ENCODE peak calls at places on chromosome 22, in five cellular contexts. L, F, R, K and Y are unnamed samples.
A peak's percentile ranks its signal among the peaks of the same experiment; 100 is the strongest.

GRCh38 chr22:42664976-42665831 is 16.0 kb upstream of the CYB5R3 start:
- DNase-seq in L (no peak), F (no peak), R (no peak), K (no peak), Y (no peak)

GRCh38 chr22:38943181-38943580 is 14.2 kb upstream of the APOBEC3A start:
- DNase-seq in L (no peak), F (no peak), R (peak; percentile 61), K (no peak), Y (no peak)

GRCh38 chr22:41290262-41291221 is 4.6 kb upstream of the RANGAP1 start:
- DNase-seq in L (no peak), F (peak; percentile 63), R (no peak), K (peak; percentile 82), Y (peak; percentile 59)

GRCh38 chr22:28229566-28230483 is 310.8 kb upstream of the PITPNB start:
- DNase-seq in L (no peak), F (peak; percentile 80), R (no peak), K (no peak), Y (no peak)

GRCh38 chr22:29152045-29152380 is 53.7 kb upstream of the EMID1 start:
- DNase-seq in L (no peak), F (no peak), R (no peak), K (no peak), Y (no peak)

GRCh38 chr22:36234919-36235318 is 4.4 kb downstream of the APOL2 start:
- DNase-seq in L (no peak), F (no peak), R (no peak), K (no peak), Y (no peak)

GRCh38 chr22:41598081-41598480 is 8.4 kb upstream of the PMM1 start:
- DNase-seq in L (no peak), F (peak; percentile 82), R (no peak), K (no peak), Y (no peak)

GRCh38 chr22:23023294-23023693 is 47.0 kb upstream of the GNAZ start:
- DNase-seq in L (peak; percentile 29), F (no peak), R (no peak), K (no peak), Y (no peak)

GRCh38 chr22:32478994-32479393 is 4.4 kb downstream of the FBXO7 start:
- DNase-seq in L (no peak), F (peak; percentile 59), R (no peak), K (no peak), Y (no peak)

GRCh38 chr22:40782521-40782920 is 36.6 kb downstream of the SLC25A17 start:
- DNase-seq in L (no peak), F (no peak), R (no peak), K (no peak), Y (no peak)

GRCh38 chr22:36286096-36286957 is 33.4 kb downstream of the APOL1 start:
- DNase-seq in L (peak; percentile 96), F (peak; percentile 81), R (peak; percentile 74), K (peak; percentile 16), Y (peak; percentile 20)

GRCh38 chr22:23306438-23306921 is 126.2 kb downstream of the BCR start:
- DNase-seq in L (peak; percentile 39), F (peak; percentile 63), R (no peak), K (no peak), Y (peak; percentile 16)

GRCh38 chr22:39574779-39575551 is 4.4 kb downstream of the CACNA1I start:
- DNase-seq in L (no peak), F (peak; percentile 93), R (peak; percentile 19), K (peak; percentile 15), Y (peak; percentile 21)

GRCh38 chr22:49586244-49586748 is 241.4 kb downstream of the BRD1 start:
- DNase-seq in L (no peak), F (peak; percentile 4), R (no peak), K (no peak), Y (no peak)

GRCh38 chr22:49585695-49586243 is 241.9 kb downstream of the BRD1 start:
- DNase-seq in L (no peak), F (no peak), R (no peak), K (no peak), Y (no peak)

GRCh38 chr22:49587421-49587820 is 240.3 kb downstream of the BRD1 start:
- DNase-seq in L (no peak), F (no peak), R (no peak), K (no peak), Y (no peak)

GRCh38 chr22:49587987-49588386 is 239.7 kb downstream of the BRD1 start:
- DNase-seq in L (no peak), F (no peak), R (no peak), K (no peak), Y (no peak)

GRCh38 chr22:49586873-49587272 is 240.8 kb downstream of the BRD1 start:
- DNase-seq in L (no peak), F (no peak), R (no peak), K (no peak), Y (no peak)
- TF ChIP-seq CTCF in L (no peak), F (no peak), R (no peak), K (no peak), Y (no peak)

DNA sequence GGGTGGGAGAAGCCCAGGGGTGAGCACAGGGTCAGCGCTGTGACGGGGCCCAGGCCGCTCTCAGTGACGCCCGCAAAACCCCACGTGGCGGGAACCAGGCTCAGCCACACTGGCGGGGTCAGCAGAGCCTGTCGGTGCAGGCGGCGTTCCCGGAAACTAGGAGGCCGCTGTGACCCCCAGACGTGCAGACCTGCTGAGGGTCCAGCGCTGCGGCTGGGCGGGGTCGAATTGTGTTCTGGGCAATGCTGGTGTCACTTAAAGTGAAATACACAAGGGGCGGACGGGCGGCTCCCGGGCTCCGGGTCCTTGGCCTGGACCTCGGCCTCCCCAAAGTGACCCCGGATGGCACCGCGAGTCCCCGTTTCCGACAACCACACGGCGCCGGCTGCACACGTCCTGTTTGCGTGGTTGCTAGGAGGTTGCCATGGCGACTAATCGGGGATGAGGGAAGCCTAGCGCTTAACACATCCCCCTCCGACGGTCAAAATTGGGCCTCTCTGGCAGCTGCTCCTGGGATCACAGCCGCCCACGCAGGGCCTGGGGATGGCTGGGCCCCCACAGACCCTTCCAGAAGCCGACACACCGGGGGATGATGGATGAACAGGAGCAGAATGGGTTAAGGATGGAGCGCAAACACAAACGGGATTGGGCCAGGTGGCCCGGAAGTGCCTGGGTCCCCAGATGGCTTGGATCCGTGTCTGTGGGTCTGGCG is 81.7 kb upstream of the PRR5 start:
- DNase-seq in L (no peak), F (peak; percentile 55), R (peak; percentile 67), K (no peak), Y (no peak)
- H3K4me3 ChIP-seq in L (no peak overlapping the region), F (no peak overlapping the region), R (no peak overlapping the region), K (no peak overlapping the region), Y (no peak overlapping the region)

GRCh38 chr22:35154937-35155387 is 89.0 kb downstream of the ISX start:
- DNase-seq in L (no peak), F (peak; percentile 44), R (peak; percentile 55), K (no peak), Y (peak; percentile 8)

GRCh38 chr22:35152316-35152715 is 86.4 kb downstream of the ISX start:
- DNase-seq in L (no peak), F (no peak), R (no peak), K (no peak), Y (no peak)

GRCh38 chr22:35160268-35160667 is 94.3 kb downstream of the ISX start:
- DNase-seq in L (no peak), F (no peak), R (no peak), K (no peak), Y (no peak)

GRCh38 chr22:35156945-35157344 is 91.0 kb downstream of the ISX start:
- DNase-seq in L (no peak), F (no peak), R (no peak), K (no peak), Y (no peak)

DNA sequence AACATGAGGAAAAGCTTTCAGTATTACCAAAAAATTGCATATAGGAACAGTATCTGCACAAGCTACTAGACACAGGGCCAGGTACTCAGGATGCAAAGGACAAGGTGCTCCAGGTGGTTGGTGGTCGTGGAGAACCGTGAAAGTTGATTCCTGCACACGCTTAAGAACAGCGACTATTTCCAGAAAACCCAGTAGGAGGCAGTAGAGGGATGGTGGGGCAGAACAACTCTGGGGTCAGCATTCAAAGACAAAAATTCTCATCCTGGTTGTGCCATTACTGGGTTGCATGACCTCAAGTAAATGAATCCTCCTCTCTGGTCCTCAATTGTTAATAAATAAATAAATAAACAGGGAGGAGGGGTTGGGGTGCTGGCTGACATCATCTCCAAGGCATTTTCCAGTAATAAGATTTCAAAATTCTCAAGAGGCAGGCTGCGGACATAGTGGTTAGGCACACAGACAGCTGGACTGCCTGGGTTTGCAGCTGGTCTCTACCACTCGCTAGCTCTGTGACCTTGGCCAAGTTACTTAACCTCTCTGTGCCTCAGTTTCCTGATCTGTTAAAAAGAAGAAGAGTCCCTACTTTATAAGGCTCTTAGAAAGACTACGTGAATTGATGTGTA is 89.6 kb downstream of the ISX start:
- DNase-seq in L (no peak), F (peak; percentile 7), R (peak; percentile 30), K (no peak), Y (no peak)
- TF ChIP-seq CTCF in L (no peak), F (peak; percentile 14), R (peak; percentile 23), K (no peak), Y (peak; percentile 11)

GRCh38 chr22:43698403-43698802 is 113.7 kb downstream of the EFCAB6 start:
- DNase-seq in L (no peak), F (peak; percentile 7), R (no peak), K (no peak), Y (no peak)

GRCh38 chr22:43693245-43693644 is 118.9 kb downstream of the EFCAB6 start:
- DNase-seq in L (no peak), F (no peak), R (no peak), K (no peak), Y (no peak)

DNA sequence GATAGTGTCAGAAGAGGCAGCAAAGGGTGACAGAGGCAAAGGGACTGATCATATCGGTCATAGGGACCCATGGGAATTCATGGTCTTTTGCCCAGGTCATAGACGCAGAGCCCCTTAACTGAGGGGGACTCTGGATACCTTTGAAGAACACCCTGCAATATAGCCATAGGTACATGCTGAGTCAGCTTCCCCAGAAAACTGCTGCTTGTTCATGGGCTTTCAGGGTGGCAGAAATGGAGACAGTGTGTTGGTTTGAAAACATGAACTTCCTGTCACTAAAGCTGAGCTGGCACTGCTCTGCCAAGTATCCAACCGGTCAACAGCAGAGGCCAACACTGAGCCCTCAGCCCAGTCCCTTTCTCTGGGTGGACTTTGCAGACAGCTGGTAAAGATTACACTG is 114.2 kb downstream of the EFCAB6 start:
- DNase-seq in L (no peak), F (no peak), R (no peak), K (no peak), Y (no peak)
- H3K4me3 ChIP-seq in L (no peak overlapping the region), F (no peak overlapping the region), R (no peak overlapping the region), K (no peak overlapping the region), Y (no peak overlapping the region)

DNA sequence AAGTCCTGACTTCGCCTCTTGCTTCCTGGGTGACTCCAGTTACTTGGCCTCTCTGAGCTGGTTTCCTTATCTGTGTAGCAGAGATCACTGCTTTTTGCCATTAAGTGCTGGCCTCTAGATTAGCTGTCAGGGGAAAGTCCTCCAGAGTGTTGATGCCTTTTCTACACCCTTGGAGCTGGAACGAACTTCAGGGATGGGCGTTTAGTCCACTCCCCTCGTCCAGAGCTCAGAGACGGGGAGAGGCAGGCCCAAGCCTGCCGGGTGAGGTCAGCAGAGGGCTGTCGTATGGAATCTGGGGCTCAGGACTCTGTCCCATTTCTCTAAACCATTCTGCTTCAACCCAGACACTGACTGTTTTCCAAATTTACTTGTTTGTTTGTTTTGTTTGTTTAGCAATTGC is 75.0 kb downstream of the KIAA1671 start:
- DNase-seq in L (no peak), F (no peak), R (no peak), K (no peak), Y (no peak)
- TF ChIP-seq CTCF in L (no peak), F (no peak), R (no peak), K (no peak), Y (no peak)

GRCh38 chr22:46985507-46985882 is 223.0 kb downstream of the TBC1D22A start:
- DNase-seq in L (no peak), F (peak; percentile 17), R (no peak), K (no peak), Y (no peak)
- H3K4me3 ChIP-seq in L (no peak overlapping the region), F (no peak overlapping the region), R (no peak overlapping the region), K (no peak overlapping the region), Y (no peak overlapping the region)